ENCODE peak calls at places on chromosome 19, in six cellular contexts. F is colonic mucosa; N is astrocyte of the spinal cord; J is fibroblast of pulmonary artery; I is CD4-positive, alpha-beta T cell; G is HFFc6. V is an unnamed sample.
A peak's percentile ranks its signal among the peaks of the same experiment; 100 is the strongest.

GRCh38 chr19:7216373-7216902 is 77.8 kb downstream of the INSR start:
- DNase-seq in F (no peak), N (no peak), J (no peak), I (no peak), G (no peak), V (no peak)

GRCh38 chr19:27972291-27973040 is 1240.5 kb downstream of the UQCRFS1 start:
- DNase-seq in F (no peak), N (peak; percentile 58), J (peak; percentile 17), I (no peak), G (peak; percentile 38), V (no peak)

GRCh38 chr19:387777-388176 is 21.2 kb downstream of the C2CD4C start:
- DNase-seq in F (no peak), N (no peak), J (no peak), I (no peak), G (no peak), V (no peak)

GRCh38 chr19:45173816-45174215 is 4.2 kb downstream of the TRAPPC6A start:
- DNase-seq in F (no peak), N (peak; percentile 95), J (no peak), I (no peak), G (peak; percentile 34), V (no peak)

GRCh38 chr19:3210347-3211017 is 14.0 kb upstream of the CELF5 start:
- DNase-seq in F (peak; percentile 68), N (peak; percentile 15), J (peak; percentile 33), I (peak; percentile 70), G (peak; percentile 17), V (no peak)

GRCh38 chr19:2536461-2536860 is 60.5 kb downstream of the GADD45B start:
- DNase-seq in F (no peak), N (no peak), J (no peak), I (no peak), G (no peak), V (no peak)

GRCh38 chr19:38320969-38321339 is 1.3 kb downstream of the KCNK6 start:
- DNase-seq in F (no peak), N (no peak), J (no peak), I (no peak), G (no peak), V (no peak)

GRCh38 chr19:18422530-18423191 is 3.5 kb downstream of the SSBP4 start:
- DNase-seq in F (no peak), N (no peak), J (no peak), I (no peak), G (no peak), V (no peak)

GRCh38 chr19:38975861-38976271 is 324 bp upstream of the FBXO17 start:
- DNase-seq in F (peak; percentile 17), N (peak; percentile 45), J (peak; percentile 43), I (no peak), G (no peak), V (no peak)

GRCh38 chr19:9862897-9863296 is 27.8 kb downstream of the PIN1 start:
- DNase-seq in F (no peak), N (no peak), J (no peak), I (no peak), G (no peak), V (no peak)

GRCh38 chr19:2663920-2664571 is 38.4 kb downstream of the GNG7 start:
- DNase-seq in F (no peak), N (no peak), J (no peak), I (no peak), G (no peak), V (no peak)

GRCh38 chr19:42428676-42429075 is 1.5 kb upstream of the LIPE start:
- DNase-seq in F (no peak), N (no peak), J (no peak), I (no peak), G (no peak), V (no peak)

GRCh38 chr19:11096210-11096841 is 7.1 kb downstream of the LDLR start:
- DNase-seq in F (no peak), N (peak; percentile 92), J (peak; percentile 77), I (no peak), G (peak; percentile 52), V (no peak)

GRCh38 chr19:6723108-6723618 is 2.7 kb upstream of the C3 start:
- DNase-seq in F (no peak), N (no peak), J (peak; percentile 83), I (no peak), G (no peak), V (peak; percentile 57)

GRCh38 chr19:38264486-38265212 is at the start of gene SPINT2:
- DNase-seq in F (no peak), N (no peak), J (no peak), I (peak; percentile 27), G (no peak), V (no peak)

GRCh38 chr19:38274734-38275133 is 10.4 kb downstream of the SPINT2 start:
- DNase-seq in F (peak; percentile 58), N (no peak), J (no peak), I (no peak), G (no peak), V (no peak)

GRCh38 chr19:17243854-17244617 is 1.7 kb downstream of the NR2F6 start:
- DNase-seq in F (peak; percentile 76), N (no peak), J (peak; percentile 42), I (no peak), G (peak; percentile 40), V (no peak)

GRCh38 chr19:29629836-29630534 is 23.9 kb downstream of the POP4 start:
- DNase-seq in F (no peak), N (no peak), J (no peak), I (no peak), G (no peak), V (no peak)

GRCh38 chr19:10580979-10581631 is 6.0 kb downstream of the AP1M2 start:
- DNase-seq in F (peak; percentile 89), N (peak; percentile 91), J (peak; percentile 94), I (peak; percentile 93), G (peak; percentile 78), V (peak; percentile 94)

GRCh38 chr19:52070496-52070895 is 21.9 kb upstream of the ZNF432 start:
- DNase-seq in F (no peak), N (peak; percentile 41), J (peak; percentile 60), I (no peak), G (no peak), V (no peak)

GRCh38 chr19:20776083-20777076 is at the start of gene ZNF66:
- DNase-seq in F (peak; percentile 98), N (peak; percentile 97), J (peak; percentile 97), I (peak; percentile 94), G (peak; percentile 90), V (peak; percentile 95)

GRCh38 chr19:43711751-43712355 is 4.0 kb upstream of the IRGC start:
- DNase-seq in F (no peak), N (no peak), J (no peak), I (no peak), G (peak; percentile 16), V (no peak)

GRCh38 chr19:17020380-17020779 is 6.2 kb downstream of the CPAMD8 start:
- DNase-seq in F (no peak), N (no peak), J (peak; percentile 14), I (no peak), G (no peak), V (no peak)

GRCh38 chr19:35251456-35251855 is 2.7 kb downstream of the LSR start:
- DNase-seq in F (peak; percentile 13), N (no peak), J (no peak), I (no peak), G (no peak), V (no peak)

GRCh38 chr19:2719232-2719735 is 1.9 kb downstream of the DIRAS1 start:
- DNase-seq in F (no peak), N (no peak), J (no peak), I (no peak), G (no peak), V (no peak)

DNA sequence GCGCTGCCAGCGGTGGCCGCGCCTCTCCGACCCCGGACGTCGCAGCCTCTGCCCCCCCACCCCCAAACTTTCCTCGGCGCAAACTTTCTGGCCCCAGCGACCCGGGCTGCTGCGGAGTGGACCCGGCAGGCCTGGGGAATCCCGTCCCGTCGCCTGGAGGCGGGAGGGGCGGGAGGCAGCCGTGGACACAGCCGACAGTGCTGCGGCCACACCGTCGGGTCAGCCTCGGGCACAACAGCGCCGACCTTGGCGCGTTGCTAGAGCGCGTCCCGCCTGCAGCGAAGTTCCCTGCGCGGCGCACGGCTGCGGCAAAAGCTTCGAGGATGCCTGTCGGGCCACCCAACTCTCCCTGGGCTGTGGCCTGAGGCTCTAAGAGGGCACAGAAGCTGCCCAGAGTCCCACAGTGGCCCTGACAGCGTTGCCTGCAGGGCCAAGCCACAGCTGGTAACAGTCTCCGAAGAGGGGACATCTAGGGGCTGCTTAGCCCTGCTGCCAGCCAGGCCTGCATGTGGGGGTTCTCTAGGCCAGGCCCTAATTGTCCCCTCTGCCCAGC is 1.3 kb downstream of the NFIX start:
- DNase-seq in F (no peak), N (no peak), J (peak; percentile 49), I (no peak), G (peak; percentile 23), V (no peak)
- TF ChIP-seq CTCF in F (no peak), N (no peak), J (no peak), I (no peak), G (peak; percentile 25), V (no peak)

GRCh38 chr19:58518261-58519086 is 1.1 kb downstream of the ZBTB45 start:
- DNase-seq in F (peak; percentile 52), N (no peak), J (no peak), I (no peak), G (no peak), V (no peak)
- TF ChIP-seq CTCF in F (no peak), N (no peak), J (no peak), I (no peak), G (no peak), V (no peak)

GRCh38 chr19:8832132-8833021 is at the start of the genes MBD3L1 and ZNF558:
- DNase-seq in F (peak; percentile 98), N (peak; percentile 99), J (peak; percentile 98), I (peak; percentile 99), G (peak; percentile 97), V (peak; percentile 92)
- TF ChIP-seq CTCF in F (no peak), N (peak; percentile 7), J (no peak), I (peak; percentile 48), G (peak; percentile 72), V (no peak)

GRCh38 chr19:4371209-4371897 is 28.0 kb downstream of the MPND start:
- DNase-seq in F (no peak), N (no peak), J (no peak), I (no peak), G (no peak), V (no peak)

GRCh38 chr19:4369888-4370260 is 26.5 kb downstream of the MPND start:
- DNase-seq in F (peak; percentile 68), N (peak; percentile 40), J (no peak), I (peak; percentile 58), G (no peak), V (no peak)

GRCh38 chr19:4371898-4372629 is 28.3 kb downstream of the SH3GL1 start:
- DNase-seq in F (no peak), N (no peak), J (no peak), I (no peak), G (no peak), V (no peak)

GRCh38 chr19:4369109-4369887 is 25.9 kb downstream of the MPND start:
- DNase-seq in F (peak; percentile 86), N (peak; percentile 35), J (no peak), I (peak; percentile 47), G (no peak), V (no peak)

DNA sequence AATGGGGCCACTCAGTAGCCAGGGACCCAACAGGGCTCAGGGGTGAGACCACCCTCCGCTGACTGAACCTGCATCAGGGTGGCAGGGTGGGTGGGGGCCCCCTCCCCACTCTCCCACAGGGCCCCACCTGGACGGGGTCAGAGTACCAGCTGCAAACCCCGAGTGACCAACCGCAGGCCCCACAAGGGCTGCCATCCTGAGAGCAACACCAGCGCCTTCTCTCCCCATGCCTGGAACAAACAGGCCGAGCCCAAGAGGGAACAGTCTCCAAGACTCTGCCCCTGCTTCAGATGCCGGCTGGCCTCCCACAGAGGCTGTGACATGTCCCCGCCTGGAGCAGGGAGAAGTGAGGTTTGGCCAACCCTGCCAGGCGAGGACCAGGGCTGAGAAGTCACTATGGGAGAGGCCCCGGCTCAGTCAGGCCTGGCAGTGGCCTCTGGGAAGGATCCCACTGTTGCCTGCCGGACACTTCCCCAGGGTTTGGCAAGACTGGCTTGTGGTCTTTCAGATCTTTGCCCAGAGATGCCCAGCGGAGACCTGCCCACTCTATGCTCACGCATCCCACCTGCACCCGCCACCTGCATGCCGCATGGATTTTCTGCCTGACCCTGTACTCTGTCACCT is 27.2 kb downstream of the MPND start:
- DNase-seq in F (no peak), N (no peak), J (no peak), I (no peak), G (no peak), V (no peak)
- TF ChIP-seq CTCF in F (no peak), N (no peak), J (no peak), I (no peak), G (no peak), V (no peak)

V was measured in omental fat pad.